ENCODE peak calls at places on chromosomes 13 and 19, in five cellular contexts. A is cardiac fibroblast, L is heart left ventricle, Q is tibial nerve, K is kidney epithelial cell. V is an unnamed sample.

GRCh38 chr13:65744761-65745160 is 1485.4 kb downstream of the PCDH9 start:
- DNase-seq in A (peak; percentile 80), L (no peak), Q (no peak), K (no peak), V (peak; percentile 65)

GRCh38 chr13:95614641-95615245 is 29.8 kb downstream of the DZIP1 start:
- DNase-seq in A (no peak), L (no peak), Q (no peak), K (no peak), V (no peak)

GRCh38 chr13:23848639-23849282 is 40.4 kb downstream of the MIPEP start:
- DNase-seq in A (no peak), L (no peak), Q (no peak), K (no peak), V (no peak)

GRCh38 chr13:83634601-83635000 is 247.7 kb downstream of the SLITRK1 start:
- DNase-seq in A (no peak), L (no peak), Q (no peak), K (no peak), V (no peak)

GRCh38 chr19:46748325-46749109 is 2.3 kb upstream of the STRN4 start:
- DNase-seq in A (peak; percentile 79), L (peak; percentile 67), Q (peak; percentile 45), K (no peak), V (peak; percentile 79)

GRCh38 chr13:30421093-30422055 is 919 bp upstream of the UBE2L5 start:
- DNase-seq in A (peak; percentile 94), L (peak; percentile 89), Q (peak; percentile 76), K (no peak), V (peak; percentile 85)

GRCh38 chr13:113741101-113741731 is 17.8 kb upstream of the TMEM255B start:
- DNase-seq in A (no peak), L (no peak), Q (no peak), K (no peak), V (no peak)

GRCh38 chr19:57241181-57241580 is 749 bp downstream of the ZNF805 start:
- DNase-seq in A (peak; percentile 51), L (no peak), Q (no peak), K (no peak), V (peak; percentile 33)

GRCh38 chr19:16497042-16497441 is 848 bp downstream of the C19orf44 start:
- DNase-seq in A (no peak), L (no peak), Q (no peak), K (no peak), V (no peak)

GRCh38 chr19:48856921-48857320 is 11.5 kb downstream of the PLEKHA4 start:
- DNase-seq in A (no peak), L (no peak), Q (no peak), K (no peak), V (no peak)

GRCh38 chr13:93080166-93080565 is 146.4 kb upstream of the GPC6 start:
- DNase-seq in A (no peak), L (no peak), Q (no peak), K (no peak), V (no peak)

GRCh38 chr13:21075303-21076264 is 14.2 kb upstream of the LATS2 start:
- DNase-seq in A (peak; percentile 41), L (peak; percentile 59), Q (no peak), K (no peak), V (no peak)

GRCh38 chr13:82657471-82657870 is 1224.8 kb downstream of the SLITRK1 start:
- DNase-seq in A (no peak), L (no peak), Q (no peak), K (no peak), V (no peak)

GRCh38 chr19:3546119-3546518 is 7.1 kb downstream of the TEKTIP1 start:
- DNase-seq in A (no peak), L (no peak), Q (no peak), K (no peak), V (no peak)

GRCh38 chr13:94968757-94969086 is 256.4 kb upstream of the SOX21 start:
- DNase-seq in A (no peak), L (no peak), Q (no peak), K (no peak), V (no peak)

GRCh38 chr13:80706164-80706471 is 365.2 kb upstream of the SPRY2 start:
- DNase-seq in A (no peak), L (no peak), Q (no peak), K (no peak), V (no peak)

GRCh38 chr19:18589380-18590272 is 1.0 kb downstream of the REX1BD start:
- DNase-seq in A (peak; percentile 66), L (peak; percentile 61), Q (no peak), K (no peak), V (peak; percentile 66)

GRCh38 chr19:41426952-41427646 is at the start of gene B3GNT8:
- DNase-seq in A (peak; percentile 79), L (peak; percentile 89), Q (peak; percentile 82), K (peak; percentile 12), V (peak; percentile 63)

GRCh38 chr19:43132696-43133095 is 50.2 kb upstream of the PSG2 start:
- DNase-seq in A (no peak), L (no peak), Q (no peak), K (no peak), V (no peak)

GRCh38 chr13:89307278-89307677 is 1636.1 kb downstream of the SLITRK5 start:
- DNase-seq in A (no peak), L (no peak), Q (no peak), K (no peak), V (no peak)

GRCh38 chr19:3210347-3211017 is 14.0 kb upstream of the CELF5 start:
- DNase-seq in A (peak; percentile 39), L (no peak), Q (no peak), K (no peak), V (peak; percentile 33)

GRCh38 chr19:50332014-50332263 is 2.8 kb upstream of the KCNC3 start:
- DNase-seq in A (no peak), L (no peak), Q (no peak), K (no peak), V (no peak)

GRCh38 chr19:38023661-38024574 is 116.9 kb downstream of the SIPA1L3 start:
- DNase-seq in A (no peak), L (no peak), Q (no peak), K (no peak), V (no peak)

GRCh38 chr19:42286349-42287016 is 15.4 kb upstream of the PRR19 start:
- DNase-seq in A (peak; percentile 66), L (peak; percentile 62), Q (no peak), K (no peak), V (peak; percentile 58)

GRCh38 chr13:112072531-112073244 is 5.7 kb downstream of the SOX1 start:
- DNase-seq in A (no peak), L (no peak), Q (no peak), K (no peak), V (no peak)

GRCh38 chr19:1274081-1274851 is 1.1 kb upstream of the FAM174C start:
- DNase-seq in A (no peak), L (no peak), Q (no peak), K (no peak), V (no peak)

GRCh38 chr13:30520571-30520970 is 54.8 kb upstream of the HMGB1 start:
- DNase-seq in A (peak; percentile 19), L (no peak), Q (no peak), K (no peak), V (peak; percentile 22)

DNA sequence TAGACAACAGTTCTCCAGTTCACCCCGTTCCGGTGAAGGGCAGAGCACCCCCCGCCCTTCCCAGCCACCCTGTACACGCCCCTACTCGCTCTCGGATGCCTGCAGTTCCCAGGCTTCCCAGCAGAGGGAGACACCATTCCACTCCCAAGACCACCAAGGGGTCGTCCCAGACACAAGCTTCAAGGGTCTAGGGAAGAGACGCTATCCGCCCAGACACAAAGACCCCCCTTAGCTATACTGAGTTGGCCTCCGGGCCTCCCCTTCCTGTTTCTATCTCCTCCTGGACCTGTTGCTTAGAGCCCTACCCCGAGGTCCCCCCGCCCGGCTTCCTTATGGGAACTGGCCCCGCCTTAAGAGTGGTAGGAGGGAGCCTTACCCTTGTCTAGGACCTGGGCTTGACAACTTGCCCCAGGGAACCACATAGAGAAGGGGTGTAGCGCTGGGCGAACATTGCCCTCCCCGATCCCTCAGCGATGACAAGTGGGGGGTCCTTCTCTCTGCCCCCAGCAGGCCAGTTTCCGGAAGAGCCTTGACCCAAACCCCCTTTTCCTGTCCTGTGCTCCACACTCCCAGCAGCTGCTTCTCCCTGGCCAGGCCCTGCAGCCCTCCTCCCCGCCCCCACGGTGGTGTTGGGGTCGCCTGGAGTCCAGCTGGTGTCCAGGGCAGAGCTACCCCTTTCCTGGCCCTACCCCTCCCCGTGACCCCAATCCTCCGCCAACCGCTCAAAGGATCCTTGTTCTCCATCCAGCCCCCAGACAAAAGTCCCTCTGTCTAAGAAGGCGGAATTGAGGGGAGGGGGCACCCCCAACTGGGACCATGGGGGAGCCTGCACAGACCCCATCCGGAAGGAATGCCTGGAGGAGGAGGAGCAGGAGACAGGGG is 726 bp upstream of the FXYD3 start:
- DNase-seq in A (peak; percentile 67), L (peak; percentile 65), Q (peak; percentile 75), K (no peak), V (peak; percentile 57)
- TF ChIP-seq CTCF in A (peak; percentile 99), L (peak; percentile 99), Q (peak; percentile 99), K (peak; percentile 99), V (peak; percentile 98)

GRCh38 chr19:4814625-4815425 is 16.7 kb downstream of the TICAM1 start:
- DNase-seq in A (no peak), L (no peak), Q (no peak), K (no peak), V (peak; percentile 25)
- H3K4me3 ChIP-seq in A (no peak overlapping the region), L (no peak overlapping the region), Q (no peak overlapping the region), K (no peak overlapping the region), V (no peak overlapping the region)

GRCh38 chr13:73549717-73550116 is 490.9 kb downstream of the KLF5 start:
- DNase-seq in A (no peak), L (no peak), Q (no peak), K (no peak), V (no peak)

GRCh38 chr13:73542446-73542845 is 483.6 kb downstream of the KLF5 start:
- DNase-seq in A (no peak), L (no peak), Q (no peak), K (no peak), V (no peak)

GRCh38 chr13:73547239-73547638 is 488.4 kb downstream of the KLF5 start:
- DNase-seq in A (no peak), L (no peak), Q (no peak), K (no peak), V (no peak)

GRCh38 chr13:73548444-73548843 is 489.6 kb downstream of the KLF5 start:
- DNase-seq in A (no peak), L (no peak), Q (no peak), K (no peak), V (no peak)

DNA sequence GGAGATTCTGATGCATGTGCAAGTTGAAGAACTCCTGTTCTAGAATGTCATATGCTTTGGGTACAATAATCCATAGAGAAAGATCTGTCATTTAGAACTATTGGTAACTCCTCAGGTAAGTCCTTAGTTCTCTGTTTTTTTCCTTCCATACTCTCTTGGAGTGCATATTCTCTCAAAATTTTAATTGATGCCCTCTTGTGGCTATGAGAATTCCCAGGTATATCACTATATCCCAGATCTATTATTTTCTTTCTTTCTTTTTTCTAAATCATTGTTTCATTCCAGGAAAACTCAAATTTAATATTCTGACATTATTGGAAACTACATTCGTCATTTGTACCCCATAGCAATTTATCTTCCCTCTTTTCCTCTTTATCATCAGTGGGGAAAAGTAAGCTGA is 485.4 kb downstream of the KLF5 start:
- DNase-seq in A (peak; percentile 2), L (no peak), Q (no peak), K (no peak), V (peak; percentile 4)
- TF ChIP-seq CTCF in A (no peak), L (no peak), Q (no peak), K (no peak), V (peak; percentile 12)

DNA sequence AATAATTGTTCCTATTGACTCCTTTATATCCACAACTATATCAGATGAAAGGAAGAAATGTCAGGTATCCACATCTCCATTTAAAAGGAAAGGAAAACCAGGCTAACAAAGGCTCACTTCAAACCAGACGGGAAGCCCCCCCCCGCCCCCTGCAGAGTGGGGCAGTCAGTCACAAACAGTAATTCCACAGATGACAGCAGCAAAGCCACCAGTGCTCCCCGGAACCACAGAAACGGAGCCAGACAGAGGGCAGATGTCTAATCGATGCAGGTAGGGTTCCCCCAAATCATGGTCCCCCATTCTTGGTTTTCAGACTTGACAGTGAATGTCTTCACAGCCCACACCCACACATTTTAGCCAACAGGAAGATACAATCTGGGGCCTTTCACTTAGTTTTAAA is 100.8 kb downstream of the STK24 start:
- DNase-seq in A (no peak), L (no peak), Q (no peak), K (no peak), V (no peak)
- H3K4me3 ChIP-seq in A (no peak overlapping the region), L (no peak overlapping the region), Q (no peak overlapping the region), K (no peak overlapping the region), V (no peak overlapping the region)